ENCODE peak calls at places on chromosomes 16 and 17, in eight cellular contexts. N, V, A, G, E, L, U and B are unnamed samples. For H3K4me1, the result is how much of the 10 kb centered on the place peaks cover.

GRCh38 chr16:29678691-29679267 is at the start of gene QPRT:
- DNase-seq in N (peak), V (peak), A (no peak), G (peak), E (no peak), L (peak), U (no peak), B (no peak)

GRCh38 chr17:76529643-76530488 is 7.6 kb downstream of the CYGB start:
- DNase-seq in N (peak), V (peak), A (peak), G (peak), E (no peak), L (peak), U (peak), B (no peak)

GRCh38 chr16:22183335-22183734 is 21.0 kb downstream of the SDR42E2 start:
- DNase-seq in N (no peak), V (no peak), A (peak), G (no peak), E (no peak), L (no peak), U (no peak), B (no peak)

GRCh38 chr16:87705780-87706277 is 60.0 kb downstream of the KLHDC4 start:
- DNase-seq in N (no peak), V (no peak), A (no peak), G (no peak), E (no peak), L (no peak), U (peak), B (no peak)

GRCh38 chr17:45895304-45895968 is 1.1 kb downstream of the MAPT start:
- DNase-seq in N (peak), V (no peak), A (peak), G (peak), E (no peak), L (peak), U (no peak), B (no peak)

GRCh38 chr16:88596477-88596876 is 26.3 kb downstream of the ZC3H18 start:
- DNase-seq in N (no peak), V (no peak), A (peak), G (peak), E (no peak), L (no peak), U (no peak), B (no peak)

GRCh38 chr17:43039646-43040045 is 14.6 kb downstream of the RND2 start:
- DNase-seq in N (no peak), V (no peak), A (no peak), G (no peak), E (no peak), L (no peak), U (no peak), B (no peak)

GRCh38 chr16:4064950-4065352 is 51.3 kb downstream of the ADCY9 start:
- DNase-seq in N (no peak), V (no peak), A (no peak), G (no peak), E (peak), L (no peak), U (no peak), B (no peak)

GRCh38 chr17:50464121-50464520 is 4.6 kb downstream of the CHAD start:
- DNase-seq in N (no peak), V (no peak), A (no peak), G (no peak), E (no peak), L (no peak), U (no peak), B (no peak)

GRCh38 chr16:29729116-29729521 is 16.7 kb downstream of the C16orf54 start:
- DNase-seq in N (no peak), V (peak), A (no peak), G (peak), E (no peak), L (no peak), U (no peak), B (no peak)

GRCh38 chr17:4901108-4901647 is 1.7 kb downstream of the CHRNE start:
- DNase-seq in N (no peak), V (no peak), A (no peak), G (no peak), E (no peak), L (no peak), U (no peak), B (no peak)

GRCh38 chr16:10765772-10766171 is 22.1 kb downstream of the NUBP1 start:
- DNase-seq in N (no peak), V (no peak), A (no peak), G (no peak), E (no peak), L (no peak), U (no peak), B (no peak)

GRCh38 chr17:1627987-1628855 is at the start of gene SLC43A2:
- DNase-seq in N (peak), V (peak), A (peak), G (peak), E (peak), L (peak), U (peak), B (no peak)

GRCh38 chr17:28416703-28417311 is 10.8 kb upstream of the SLC46A1 start:
- DNase-seq in N (peak), V (peak), A (no peak), G (peak), E (peak), L (no peak), U (peak), B (no peak)

DNA sequence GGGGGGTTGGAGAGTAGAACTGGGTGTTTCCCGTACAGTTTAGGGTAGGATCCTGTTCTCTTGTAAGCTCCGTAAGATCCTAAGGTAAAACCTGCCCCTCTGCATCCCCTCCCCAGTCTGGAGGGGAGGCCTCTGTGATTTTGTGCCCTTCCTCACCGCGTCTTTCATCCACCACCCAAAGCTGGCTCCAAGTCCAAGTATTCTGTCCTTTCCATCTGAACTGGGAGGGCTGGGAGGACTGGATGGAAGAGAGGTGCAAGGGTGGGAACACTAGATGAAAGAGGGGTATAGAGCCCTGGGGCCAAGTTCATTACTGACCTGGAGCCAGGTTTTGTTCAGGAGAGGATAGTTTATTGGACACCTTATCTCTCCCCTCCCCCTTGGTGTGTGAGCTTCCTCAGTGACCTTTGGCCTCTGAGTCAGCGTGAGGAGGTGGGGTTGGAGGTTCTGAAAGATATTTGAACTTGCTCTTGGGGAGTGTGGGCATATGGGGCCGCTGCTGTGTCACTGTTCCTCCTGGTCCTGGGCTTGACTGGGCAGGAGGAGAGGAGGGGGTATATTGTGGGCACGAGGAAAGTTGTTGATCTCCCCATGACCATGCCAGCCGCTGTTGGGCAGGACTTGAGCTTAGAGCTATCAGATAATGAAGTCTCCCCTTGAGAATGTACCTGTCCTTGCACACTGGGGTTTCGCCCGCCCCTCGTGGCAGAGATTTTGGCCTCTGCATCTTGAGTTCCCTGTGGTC is 1.6 kb downstream of the LASP1 start:
- DNase-seq in N (peak), V (peak), A (peak), G (peak), E (peak), L (peak), U (peak), B (peak)
- H3K4me1 ChIP-seq in N (half or more), V (under half), A (under half), G (under half), E (half or more), L (half or more), U (half or more), B (under half)

GRCh38 chr16:67649494-67649931 is 4.6 kb downstream of the CARMIL2 start:
- DNase-seq in N (no peak), V (no peak), A (peak), G (no peak), E (no peak), L (no peak), U (no peak), B (no peak)
- H3K27ac ChIP-seq in N (no peak), V (no peak), A (no peak), G (no peak), E (no peak), L (no peak), U (no peak), B (no peak)

GRCh38 chr16:86285421-86285820 is 224.9 kb upstream of the FOXF1 start:
- DNase-seq in N (no peak), V (no peak), A (no peak), G (no peak), E (no peak), L (no peak), U (no peak), B (no peak)
- H3K4me1 ChIP-seq in N (under half), V (under half), A (under half), G (under half), E (under half), L (under half), U (under half), B (under half)

GRCh38 chr16:15749985-15750384 is 99.9 kb downstream of the NDE1 start:
- DNase-seq in N (no peak), V (no peak), A (no peak), G (no peak), E (no peak), L (no peak), U (no peak), B (no peak)

GRCh38 chr16:15754821-15755534 is 101.8 kb downstream of the MYH11 start:
- DNase-seq in N (no peak), V (no peak), A (no peak), G (no peak), E (no peak), L (no peak), U (no peak), B (no peak)

GRCh38 chr16:15752717-15753488 is 102.9 kb downstream of the NDE1 start:
- DNase-seq in N (no peak), V (no peak), A (no peak), G (no peak), E (no peak), L (no peak), U (no peak), B (no peak)

GRCh38 chr16:15749371-15749770 is 99.3 kb downstream of the NDE1 start:
- DNase-seq in N (no peak), V (peak), A (no peak), G (no peak), E (no peak), L (no peak), U (no peak), B (no peak)

DNA sequence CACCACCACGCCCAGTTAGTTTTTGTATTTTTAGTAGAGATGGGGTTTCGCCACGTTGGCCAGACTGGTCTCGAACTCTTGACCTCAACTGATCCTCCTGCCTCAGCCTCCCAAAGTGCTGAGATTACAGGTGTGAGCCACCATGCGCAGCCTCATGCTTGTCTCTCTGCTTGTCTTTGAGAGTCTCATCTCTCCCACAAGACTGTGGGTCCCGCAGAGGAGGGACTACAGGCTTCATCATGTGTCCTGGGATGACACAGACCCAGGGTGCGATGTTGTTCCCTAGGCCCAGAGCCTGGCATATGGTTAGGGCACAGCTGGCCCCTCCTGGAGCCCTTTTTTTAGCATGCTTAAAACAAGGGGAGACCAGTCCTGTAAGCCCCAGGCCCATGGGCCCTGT is 101.9 kb downstream of the NDE1 start:
- DNase-seq in N (no peak), V (no peak), A (no peak), G (no peak), E (no peak), L (no peak), U (no peak), B (no peak)
- H3K27ac ChIP-seq in N (no peak), V (no peak), A (no peak), G (no peak), E (no peak), L (no peak), U (no peak), B (no peak)